ENCODE peak calls at places on chromosomes 4 and X, in ten cellular contexts. One of them, this sample, is unnamed.

GRCh38 chrX:111467896-111468295 is 43.5 kb upstream of the SERTM2 start:
- DNase-seq in NAMALWA: no peak
- DNase-seq in fibroblast of mammary gland: no peak
- DNase-seq in central memory CD4-positive, alpha-beta T cell: no peak
- DNase-seq in left cardiac atrium: peak; percentile 26
- DNase-seq in lower leg skin: peak; percentile 13
- DNase-seq in midbrain: no peak
- DNase-seq in posterior vena cava: peak; percentile 80
- DNase-seq in stimulated activated CD8-positive, alpha-beta memory T cell treated with anti-CD3 and anti-CD28 coated beads, Interleukin-4, amount 100 ng/mL, for 48 hours: no peak
- DNase-seq in brain microvascular endothelial cell: no peak
- DNase-seq in this sample: no peak

GRCh38 chrX:47144626-47145407 is at the start of the genes NDUFB11 and RBM10:
- DNase-seq in stimulated activated CD8-positive, alpha-beta memory T cell treated with anti-CD3 and anti-CD28 coated beads, Interleukin-4, amount 100 ng/mL, for 48 hours: peak; percentile 89
- DNase-seq in midbrain: peak; percentile 89
- DNase-seq in fibroblast of mammary gland: peak; percentile 93
- DNase-seq in NAMALWA: peak; percentile 95
- DNase-seq in central memory CD4-positive, alpha-beta T cell: peak; percentile 91
- DNase-seq in left cardiac atrium: peak; percentile 94
- DNase-seq in brain microvascular endothelial cell: peak; percentile 94
- DNase-seq in lower leg skin: peak; percentile 90
- DNase-seq in posterior vena cava: peak; percentile 98
- DNase-seq in this sample: peak; percentile 93

GRCh38 chr4:165520071-165520470 is 141.3 kb downstream of the CPE start:
- DNase-seq in stimulated activated CD8-positive, alpha-beta memory T cell treated with anti-CD3 and anti-CD28 coated beads, Interleukin-4, amount 100 ng/mL, for 48 hours: no peak
- DNase-seq in fibroblast of mammary gland: no peak
- DNase-seq in left cardiac atrium: no peak
- DNase-seq in NAMALWA: no peak
- DNase-seq in central memory CD4-positive, alpha-beta T cell: no peak
- DNase-seq in lower leg skin: no peak
- DNase-seq in brain microvascular endothelial cell: no peak
- DNase-seq in midbrain: no peak
- DNase-seq in posterior vena cava: no peak
- DNase-seq in this sample: no peak

GRCh38 chr4:163161536-163162205 is 5.0 kb downstream of the NAF1 start:
- DNase-seq in midbrain: no peak
- DNase-seq in posterior vena cava: no peak
- DNase-seq in NAMALWA: no peak
- DNase-seq in brain microvascular endothelial cell: peak; percentile 89
- DNase-seq in lower leg skin: no peak
- DNase-seq in left cardiac atrium: no peak
- DNase-seq in fibroblast of mammary gland: peak; percentile 91
- DNase-seq in central memory CD4-positive, alpha-beta T cell: no peak
- DNase-seq in stimulated activated CD8-positive, alpha-beta memory T cell treated with anti-CD3 and anti-CD28 coated beads, Interleukin-4, amount 100 ng/mL, for 48 hours: no peak
- DNase-seq in this sample: no peak

GRCh38 chr4:2797545-2798305 is 4.8 kb downstream of the SH3BP2 start:
- DNase-seq in NAMALWA: no peak
- DNase-seq in midbrain: no peak
- DNase-seq in lower leg skin: peak; percentile 50
- DNase-seq in brain microvascular endothelial cell: no peak
- DNase-seq in stimulated activated CD8-positive, alpha-beta memory T cell treated with anti-CD3 and anti-CD28 coated beads, Interleukin-4, amount 100 ng/mL, for 48 hours: peak; percentile 66
- DNase-seq in posterior vena cava: peak; percentile 73
- DNase-seq in fibroblast of mammary gland: no peak
- DNase-seq in central memory CD4-positive, alpha-beta T cell: peak; percentile 64
- DNase-seq in left cardiac atrium: peak; percentile 35
- DNase-seq in this sample: no peak

GRCh38 chr4:41216294-41217019 is 2.1 kb upstream of the APBB2 start:
- DNase-seq in stimulated activated CD8-positive, alpha-beta memory T cell treated with anti-CD3 and anti-CD28 coated beads, Interleukin-4, amount 100 ng/mL, for 48 hours: peak; percentile 76
- DNase-seq in brain microvascular endothelial cell: no peak
- DNase-seq in NAMALWA: peak; percentile 75
- DNase-seq in midbrain: no peak
- DNase-seq in posterior vena cava: peak; percentile 88
- DNase-seq in left cardiac atrium: peak; percentile 75
- DNase-seq in fibroblast of mammary gland: peak; percentile 65
- DNase-seq in central memory CD4-positive, alpha-beta T cell: no peak
- DNase-seq in lower leg skin: peak; percentile 37
- DNase-seq in this sample: no peak

GRCh38 chr4:142129931-142130330 is 493.5 kb downstream of the IL15 start:
- DNase-seq in stimulated activated CD8-positive, alpha-beta memory T cell treated with anti-CD3 and anti-CD28 coated beads, Interleukin-4, amount 100 ng/mL, for 48 hours: no peak
- DNase-seq in lower leg skin: no peak
- DNase-seq in posterior vena cava: no peak
- DNase-seq in fibroblast of mammary gland: no peak
- DNase-seq in midbrain: no peak
- DNase-seq in brain microvascular endothelial cell: no peak
- DNase-seq in central memory CD4-positive, alpha-beta T cell: no peak
- DNase-seq in NAMALWA: no peak
- DNase-seq in left cardiac atrium: no peak
- DNase-seq in this sample: no peak

GRCh38 chr4:1629704-1630093 is 54.4 kb downstream of the FAM53A start:
- DNase-seq in lower leg skin: no peak
- DNase-seq in central memory CD4-positive, alpha-beta T cell: no peak
- DNase-seq in midbrain: no peak
- DNase-seq in NAMALWA: no peak
- DNase-seq in left cardiac atrium: no peak
- DNase-seq in stimulated activated CD8-positive, alpha-beta memory T cell treated with anti-CD3 and anti-CD28 coated beads, Interleukin-4, amount 100 ng/mL, for 48 hours: no peak
- DNase-seq in brain microvascular endothelial cell: no peak
- DNase-seq in fibroblast of mammary gland: no peak
- DNase-seq in posterior vena cava: no peak
- DNase-seq in this sample: no peak

GRCh38 chrX:148538582-148538981 is 38.2 kb downstream of the AFF2 start:
- DNase-seq in brain microvascular endothelial cell: no peak
- DNase-seq in NAMALWA: no peak
- DNase-seq in midbrain: no peak
- DNase-seq in lower leg skin: no peak
- DNase-seq in central memory CD4-positive, alpha-beta T cell: no peak
- DNase-seq in left cardiac atrium: no peak
- DNase-seq in posterior vena cava: no peak
- DNase-seq in fibroblast of mammary gland: no peak
- DNase-seq in stimulated activated CD8-positive, alpha-beta memory T cell treated with anti-CD3 and anti-CD28 coated beads, Interleukin-4, amount 100 ng/mL, for 48 hours: no peak
- DNase-seq in this sample: no peak

GRCh38 chrX:115892787-115893671 is 277.5 kb upstream of the AGTR2 start:
- DNase-seq in midbrain: peak; percentile 85
- DNase-seq in brain microvascular endothelial cell: peak; percentile 28
- DNase-seq in stimulated activated CD8-positive, alpha-beta memory T cell treated with anti-CD3 and anti-CD28 coated beads, Interleukin-4, amount 100 ng/mL, for 48 hours: no peak
- DNase-seq in left cardiac atrium: peak; percentile 49
- DNase-seq in NAMALWA: peak; percentile 28
- DNase-seq in posterior vena cava: peak; percentile 81
- DNase-seq in lower leg skin: no peak
- DNase-seq in central memory CD4-positive, alpha-beta T cell: peak; percentile 71
- DNase-seq in fibroblast of mammary gland: peak; percentile 70
- DNase-seq in this sample: peak; percentile 72

GRCh38 chr4:137531951-137532868 is at the start of gene PCDH18:
- DNase-seq in fibroblast of mammary gland: peak; percentile 98
- DNase-seq in brain microvascular endothelial cell: peak; percentile 96
- DNase-seq in lower leg skin: peak; percentile 90
- DNase-seq in left cardiac atrium: peak; percentile 86
- DNase-seq in stimulated activated CD8-positive, alpha-beta memory T cell treated with anti-CD3 and anti-CD28 coated beads, Interleukin-4, amount 100 ng/mL, for 48 hours: no peak
- DNase-seq in NAMALWA: no peak
- DNase-seq in posterior vena cava: peak; percentile 95
- DNase-seq in central memory CD4-positive, alpha-beta T cell: peak; percentile 6
- DNase-seq in midbrain: peak; percentile 85
- DNase-seq in this sample: peak; percentile 93